ENCODE peak calls at places on chromosomes 11 and 22, in ten cellular contexts. B is stimulated activated naive CD8-positive, alpha-beta T cell treated with anti-CD3 and anti-CD28 coated beads, Interleukin-15, Interleukin-2, amounts not matched to agents 100 U/mL and 50 U/mL, for 24 hours; S is RPMI7951; P is AG04450; M is activated CD4-positive, alpha-beta T cell treated with anti-CD3 and anti-CD28 coated beads, Interleukin-2, amount 50 U/mL, for 1 hour; H is caudate nucleus; Y is body of pancreas; K is NAMALWA; A is lower leg skin; W is HS-5. F is an unnamed sample.

GRCh38 chr11:59174664-59175033 is 2.7 kb downstream of the DTX4 start:
- DNase-seq in H (peak; percentile 68), K (no peak), P (no peak), S (peak; percentile 74), M (no peak), Y (no peak), A (no peak), W (no peak), B (no peak), F (peak; percentile 8)

GRCh38 chr11:44916797-44917196 is 33.9 kb downstream of the TP53I11 start:
- DNase-seq in Y (no peak), B (no peak), S (no peak), A (no peak), W (no peak), H (no peak), P (no peak), K (no peak), M (no peak), F (no peak)

GRCh38 chr11:12922980-12923507 is 86.1 kb upstream of the RASSF10 start:
- DNase-seq in B (no peak), Y (no peak), S (no peak), W (no peak), A (no peak), M (no peak), K (no peak), H (no peak), P (no peak), F (no peak)

GRCh38 chr11:130522284-130522961 is 74.0 kb downstream of the ADAMTS15 start:
- DNase-seq in K (no peak), A (peak; percentile 86), Y (peak; percentile 93), W (peak; percentile 54), M (no peak), S (peak; percentile 85), H (peak; percentile 6), B (no peak), P (peak; percentile 84), F (peak; percentile 92)

GRCh38 chr22:50200333-50201190 is at the start of gene SELENOO:
- DNase-seq in Y (peak; percentile 92), W (peak; percentile 51), S (peak; percentile 86), B (peak; percentile 97), M (peak; percentile 93), P (peak; percentile 42), K (peak; percentile 93), A (peak; percentile 82), H (peak; percentile 93), F (peak; percentile 90)

GRCh38 chr11:79321282-79321681 is 119.5 kb downstream of the TENM4 start:
- DNase-seq in Y (no peak), K (no peak), B (no peak), A (no peak), S (no peak), M (no peak), P (peak; percentile 16), H (no peak), W (no peak), F (no peak)

GRCh38 chr11:72962084-72962483 is 147.9 kb downstream of the ATG16L2 start:
- DNase-seq in H (no peak), B (no peak), Y (no peak), K (no peak), M (no peak), S (no peak), P (no peak), A (no peak), W (no peak), F (no peak)

GRCh38 chr11:66725646-66726045 is 3.4 kb downstream of the SPTBN2 start:
- DNase-seq in P (no peak), A (no peak), S (no peak), Y (no peak), W (no peak), B (no peak), M (no peak), K (no peak), H (no peak), F (no peak)

GRCh38 chr22:28137036-28137435 is 218.0 kb upstream of the PITPNB start:
- DNase-seq in M (no peak), Y (no peak), A (no peak), S (no peak), H (no peak), W (no peak), B (no peak), P (no peak), K (no peak), F (no peak)

GRCh38 chr11:100932474-100933100 is 197.0 kb downstream of the PGR start:
- DNase-seq in S (peak; percentile 40), H (no peak), P (no peak), K (peak; percentile 78), B (no peak), W (peak; percentile 61), A (no peak), Y (no peak), M (no peak), F (no peak)

GRCh38 chr22:24982301-24983056 is 30.0 kb downstream of the KIAA1671 start:
- DNase-seq in W (no peak), K (no peak), M (no peak), S (no peak), P (no peak), H (no peak), B (no peak), A (no peak), Y (no peak), F (no peak)

GRCh38 chr11:78037056-78037455 is 14.0 kb upstream of the KCTD14 start:
- DNase-seq in Y (peak; percentile 87), S (peak; percentile 65), A (no peak), H (no peak), B (no peak), K (no peak), P (no peak), M (no peak), W (no peak), F (no peak)

GRCh38 chr11:62061356-62062222 is 62.2 kb upstream of the INCENP start:
- DNase-seq in H (peak; percentile 7), W (no peak), M (no peak), B (no peak), K (no peak), S (peak; percentile 50), A (no peak), P (no peak), Y (peak; percentile 29), F (peak; percentile 16)

F was measured in thyroid gland.